ENCODE peak calls at places on chromosome 19, in five cellular contexts. One of them, this sample, is unnamed.

GRCh38 chr19:32397736-32398135 is 7.8 kb upstream of the DPY19L3 start:
- DNase-seq in fibroblast of mammary gland: peak; percentile 90
- DNase-seq in CD4-positive, alpha-beta T cell: no peak
- DNase-seq in heart left ventricle: no peak
- DNase-seq in heart right ventricle: no peak
- DNase-seq in this sample: no peak

GRCh38 chr19:18425515-18426415 is 6.6 kb downstream of the SSBP4 start:
- DNase-seq in heart left ventricle: peak; percentile 82
- DNase-seq in fibroblast of mammary gland: peak; percentile 60
- DNase-seq in CD4-positive, alpha-beta T cell: no peak
- DNase-seq in heart right ventricle: peak; percentile 75
- DNase-seq in this sample: no peak

GRCh38 chr19:7665076-7665475 is 3.8 kb upstream of the RETN start:
- DNase-seq in CD4-positive, alpha-beta T cell: no peak
- DNase-seq in fibroblast of mammary gland: peak; percentile 59
- DNase-seq in heart right ventricle: no peak
- DNase-seq in heart left ventricle: no peak
- DNase-seq in this sample: no peak

GRCh38 chr19:44512326-44513298 is 12.3 kb upstream of the ZNF180 start:
- DNase-seq in heart right ventricle: no peak
- DNase-seq in heart left ventricle: no peak
- DNase-seq in CD4-positive, alpha-beta T cell: no peak
- DNase-seq in fibroblast of mammary gland: peak; percentile 50
- DNase-seq in this sample: no peak

GRCh38 chr19:372306-372890 is 27.8 kb upstream of the MIER2 start:
- DNase-seq in heart right ventricle: peak; percentile 72
- DNase-seq in heart left ventricle: peak; percentile 86
- DNase-seq in fibroblast of mammary gland: peak; percentile 85
- DNase-seq in CD4-positive, alpha-beta T cell: no peak
- DNase-seq in this sample: no peak

GRCh38 chr19:38290631-38291147 is 13.4 kb upstream of the C19orf33 start:
- DNase-seq in heart left ventricle: no peak
- DNase-seq in CD4-positive, alpha-beta T cell: no peak
- DNase-seq in fibroblast of mammary gland: peak; percentile 94
- DNase-seq in heart right ventricle: no peak
- DNase-seq in this sample: no peak

GRCh38 chr19:1653300-1653628 is 849 bp upstream of the TCF3 start:
- DNase-seq in CD4-positive, alpha-beta T cell: no peak
- DNase-seq in heart left ventricle: no peak
- DNase-seq in fibroblast of mammary gland: no peak
- DNase-seq in heart right ventricle: no peak
- DNase-seq in this sample: no peak

GRCh38 chr19:48926909-48927308 is 6.6 kb upstream of the DHDH start:
- DNase-seq in fibroblast of mammary gland: peak; percentile 100
- DNase-seq in CD4-positive, alpha-beta T cell: peak; percentile 17
- DNase-seq in heart left ventricle: no peak
- DNase-seq in heart right ventricle: no peak
- DNase-seq in this sample: no peak

GRCh38 chr19:366951-367350 is 22.4 kb upstream of the MIER2 start:
- DNase-seq in heart right ventricle: no peak
- DNase-seq in fibroblast of mammary gland: no peak
- DNase-seq in heart left ventricle: no peak
- DNase-seq in CD4-positive, alpha-beta T cell: no peak
- DNase-seq in this sample: peak; percentile 58

GRCh38 chr19:51368366-51369282 is at the start of gene CLDND2:
- DNase-seq in CD4-positive, alpha-beta T cell: no peak
- DNase-seq in fibroblast of mammary gland: no peak
- DNase-seq in heart left ventricle: no peak
- DNase-seq in heart right ventricle: no peak
- DNase-seq in this sample: no peak

GRCh38 chr19:30385174-30385573 is 13.0 kb downstream of the ZNF536 start:
- DNase-seq in CD4-positive, alpha-beta T cell: no peak
- DNase-seq in heart right ventricle: no peak
- DNase-seq in heart left ventricle: no peak
- DNase-seq in fibroblast of mammary gland: no peak
- DNase-seq in this sample: no peak

GRCh38 chr19:30379841-30380610 is 7.8 kb downstream of the ZNF536 start:
- DNase-seq in heart right ventricle: no peak
- DNase-seq in heart left ventricle: no peak
- DNase-seq in CD4-positive, alpha-beta T cell: no peak
- DNase-seq in fibroblast of mammary gland: no peak
- DNase-seq in this sample: no peak

GRCh38 chr19:30378701-30379100 is 6.5 kb downstream of the ZNF536 start:
- DNase-seq in CD4-positive, alpha-beta T cell: no peak
- DNase-seq in heart right ventricle: no peak
- DNase-seq in fibroblast of mammary gland: no peak
- DNase-seq in heart left ventricle: no peak
- DNase-seq in this sample: no peak

GRCh38 chr19:30385666-30386065 is 13.5 kb downstream of the ZNF536 start:
- DNase-seq in heart right ventricle: no peak
- DNase-seq in heart left ventricle: no peak
- DNase-seq in CD4-positive, alpha-beta T cell: no peak
- DNase-seq in fibroblast of mammary gland: no peak
- DNase-seq in this sample: no peak

DNA sequence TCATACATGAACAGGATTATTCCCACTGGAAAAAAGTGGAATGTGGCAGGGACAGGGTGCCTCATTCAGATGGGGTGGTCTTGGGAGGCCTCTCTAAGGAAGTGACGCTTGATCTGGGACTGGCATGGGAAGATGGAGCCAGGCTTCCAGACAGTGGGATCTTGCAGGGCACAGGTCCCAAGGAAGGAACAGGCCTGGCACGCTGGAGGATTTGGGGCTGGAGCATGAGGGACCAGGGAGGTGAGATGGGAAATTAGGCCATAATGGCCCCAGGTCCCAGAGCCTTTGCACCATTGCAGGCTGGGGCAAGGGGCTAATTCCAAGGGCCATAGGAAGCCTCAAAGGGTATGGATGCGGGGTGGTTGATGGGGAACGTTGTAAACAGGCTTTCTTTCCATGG is 9.2 kb downstream of the ZNF536 start:
- DNase-seq in fibroblast of mammary gland: no peak
- DNase-seq in CD4-positive, alpha-beta T cell: no peak
- DNase-seq in heart right ventricle: no peak
- DNase-seq in heart left ventricle: no peak
- DNase-seq in this sample: no peak
- TF ChIP-seq CTCF in fibroblast of mammary gland: no peak
- TF ChIP-seq CTCF in CD4-positive, alpha-beta T cell: no peak
- TF ChIP-seq CTCF in heart right ventricle: no peak
- TF ChIP-seq CTCF in heart left ventricle: no peak
- TF ChIP-seq CTCF in this sample: no peak

DNA sequence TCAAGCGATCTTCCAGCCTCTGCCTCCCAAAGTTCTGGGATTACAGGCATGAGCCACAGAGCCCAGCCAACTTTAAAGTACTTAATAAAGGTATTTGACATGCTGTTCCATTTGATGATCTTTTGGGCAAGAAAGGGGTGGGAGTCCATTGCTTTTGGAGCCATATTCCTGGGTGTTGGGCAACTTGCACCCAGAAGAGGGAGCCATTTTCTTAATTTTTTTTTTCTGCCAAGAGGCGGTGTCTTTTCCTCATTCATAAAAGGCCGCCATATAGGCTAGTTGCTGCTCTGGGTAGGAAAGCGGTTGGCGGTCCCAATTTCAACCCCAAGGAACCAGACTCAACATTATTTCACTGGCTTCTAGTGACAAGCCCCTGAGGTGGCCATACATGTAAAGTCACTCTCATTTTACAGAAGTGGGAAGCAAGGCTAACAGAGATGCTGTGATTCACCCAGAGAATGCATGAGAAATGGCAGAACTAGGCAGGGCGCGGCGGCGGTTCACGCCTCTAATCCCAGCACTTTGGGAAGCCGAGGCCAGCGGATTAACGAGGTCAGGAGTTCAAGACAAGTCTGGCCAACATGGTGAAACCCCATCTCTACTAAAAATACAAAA is 139.6 kb downstream of the CACNA1A start:
- DNase-seq in CD4-positive, alpha-beta T cell: no peak
- DNase-seq in heart left ventricle: no peak
- DNase-seq in fibroblast of mammary gland: peak; percentile 52
- DNase-seq in heart right ventricle: no peak
- DNase-seq in this sample: no peak
- TF ChIP-seq CTCF in CD4-positive, alpha-beta T cell: no peak
- TF ChIP-seq CTCF in heart left ventricle: no peak
- TF ChIP-seq CTCF in fibroblast of mammary gland: peak; percentile 69
- TF ChIP-seq CTCF in heart right ventricle: peak; percentile 35
- TF ChIP-seq CTCF in this sample: no peak

GRCh38 chr19:33795370-33796163 is 1.1 kb upstream of the KCTD15 start:
- DNase-seq in fibroblast of mammary gland: peak; percentile 68
- DNase-seq in heart right ventricle: peak; percentile 88
- DNase-seq in heart left ventricle: peak; percentile 89
- DNase-seq in CD4-positive, alpha-beta T cell: no peak
- DNase-seq in this sample: peak; percentile 86
- TF ChIP-seq CTCF in fibroblast of mammary gland: peak; percentile 19
- TF ChIP-seq CTCF in heart right ventricle: peak; percentile 76
- TF ChIP-seq CTCF in heart left ventricle: peak; percentile 92
- TF ChIP-seq CTCF in CD4-positive, alpha-beta T cell: peak; percentile 39
- TF ChIP-seq CTCF in this sample: peak; percentile 91

DNA sequence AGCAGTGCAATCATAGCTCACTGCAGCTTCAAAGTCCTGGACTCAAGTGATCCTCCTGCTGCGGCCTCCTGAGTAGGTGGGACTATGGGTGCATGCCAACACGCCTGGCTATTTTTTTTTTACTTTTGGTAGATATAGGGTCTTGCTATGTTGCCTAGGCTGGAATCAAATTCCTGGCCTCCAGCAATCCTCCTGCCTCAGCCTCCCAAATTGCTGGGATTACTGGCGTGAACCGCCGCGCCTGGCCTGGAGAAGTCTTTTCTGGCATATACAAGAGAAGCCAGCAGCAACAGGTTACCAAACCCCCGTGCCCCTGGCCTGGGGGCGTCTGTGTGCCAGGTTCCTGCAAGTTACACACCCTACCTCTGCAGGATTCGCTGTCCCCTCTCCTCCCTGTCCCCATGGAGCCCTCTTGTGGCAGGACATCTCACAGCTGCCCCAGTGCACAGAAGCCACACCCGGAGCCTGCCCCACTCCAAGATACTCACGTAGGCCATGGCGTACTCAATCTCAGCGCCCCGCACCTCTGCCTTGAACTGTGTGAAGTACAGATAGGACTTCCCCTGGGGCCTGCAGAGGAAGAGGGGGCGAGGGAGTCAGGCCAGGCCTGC is 9.9 kb downstream of the MYDGF start:
- DNase-seq in fibroblast of mammary gland: no peak
- DNase-seq in heart right ventricle: no peak
- DNase-seq in heart left ventricle: peak; percentile 56
- DNase-seq in CD4-positive, alpha-beta T cell: no peak
- DNase-seq in this sample: no peak
- TF ChIP-seq CTCF in fibroblast of mammary gland: no peak
- TF ChIP-seq CTCF in heart right ventricle: peak; percentile 38
- TF ChIP-seq CTCF in heart left ventricle: peak; percentile 41
- TF ChIP-seq CTCF in CD4-positive, alpha-beta T cell: no peak
- TF ChIP-seq CTCF in this sample: no peak

DNA sequence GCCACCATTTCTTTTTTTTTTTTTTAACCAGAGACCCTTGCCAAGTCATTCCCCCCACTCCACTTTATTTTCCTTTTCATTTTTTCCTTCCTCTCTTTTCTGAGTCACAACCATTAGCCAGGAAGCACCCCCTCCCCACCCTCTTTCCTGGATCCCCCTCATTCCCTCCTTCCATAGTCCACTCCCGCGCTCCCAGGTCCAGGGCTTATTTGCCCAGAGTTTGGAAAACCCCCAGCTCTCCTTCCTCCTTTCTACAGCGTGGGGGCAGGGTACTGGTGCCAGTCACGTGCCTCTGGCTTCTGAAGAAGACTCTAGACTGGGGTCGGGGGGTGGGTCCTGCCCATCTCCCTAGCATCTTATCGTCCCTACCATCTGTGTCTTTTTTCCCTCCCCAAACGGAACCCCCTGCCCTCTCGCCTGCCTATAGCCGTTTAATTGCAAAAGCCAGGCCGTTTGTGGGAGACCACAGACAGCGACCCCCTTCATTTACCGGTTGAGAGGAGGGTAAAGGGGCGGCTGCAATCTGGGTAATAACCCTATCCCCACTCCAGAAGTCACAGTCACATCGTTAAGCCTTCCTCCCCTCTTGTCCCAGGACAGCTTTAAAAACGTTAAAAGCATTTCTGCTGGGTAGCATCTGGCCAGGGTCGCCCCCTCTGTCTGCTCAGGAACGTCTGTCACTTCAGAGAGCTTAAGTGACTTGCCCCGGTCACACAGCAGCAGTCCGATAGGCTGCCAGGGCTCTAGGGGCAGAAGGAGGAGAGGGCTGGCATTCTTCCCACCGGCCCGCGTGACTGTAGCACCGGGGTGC is 961 bp upstream of the CALR start:
- DNase-seq in heart left ventricle: peak; percentile 50
- DNase-seq in fibroblast of mammary gland: peak; percentile 58
- DNase-seq in CD4-positive, alpha-beta T cell: no peak
- DNase-seq in heart right ventricle: no peak
- DNase-seq in this sample: no peak
- TF ChIP-seq CTCF in heart left ventricle: no peak
- TF ChIP-seq CTCF in fibroblast of mammary gland: no peak
- TF ChIP-seq CTCF in CD4-positive, alpha-beta T cell: no peak
- TF ChIP-seq CTCF in heart right ventricle: no peak
- TF ChIP-seq CTCF in this sample: no peak

DNA sequence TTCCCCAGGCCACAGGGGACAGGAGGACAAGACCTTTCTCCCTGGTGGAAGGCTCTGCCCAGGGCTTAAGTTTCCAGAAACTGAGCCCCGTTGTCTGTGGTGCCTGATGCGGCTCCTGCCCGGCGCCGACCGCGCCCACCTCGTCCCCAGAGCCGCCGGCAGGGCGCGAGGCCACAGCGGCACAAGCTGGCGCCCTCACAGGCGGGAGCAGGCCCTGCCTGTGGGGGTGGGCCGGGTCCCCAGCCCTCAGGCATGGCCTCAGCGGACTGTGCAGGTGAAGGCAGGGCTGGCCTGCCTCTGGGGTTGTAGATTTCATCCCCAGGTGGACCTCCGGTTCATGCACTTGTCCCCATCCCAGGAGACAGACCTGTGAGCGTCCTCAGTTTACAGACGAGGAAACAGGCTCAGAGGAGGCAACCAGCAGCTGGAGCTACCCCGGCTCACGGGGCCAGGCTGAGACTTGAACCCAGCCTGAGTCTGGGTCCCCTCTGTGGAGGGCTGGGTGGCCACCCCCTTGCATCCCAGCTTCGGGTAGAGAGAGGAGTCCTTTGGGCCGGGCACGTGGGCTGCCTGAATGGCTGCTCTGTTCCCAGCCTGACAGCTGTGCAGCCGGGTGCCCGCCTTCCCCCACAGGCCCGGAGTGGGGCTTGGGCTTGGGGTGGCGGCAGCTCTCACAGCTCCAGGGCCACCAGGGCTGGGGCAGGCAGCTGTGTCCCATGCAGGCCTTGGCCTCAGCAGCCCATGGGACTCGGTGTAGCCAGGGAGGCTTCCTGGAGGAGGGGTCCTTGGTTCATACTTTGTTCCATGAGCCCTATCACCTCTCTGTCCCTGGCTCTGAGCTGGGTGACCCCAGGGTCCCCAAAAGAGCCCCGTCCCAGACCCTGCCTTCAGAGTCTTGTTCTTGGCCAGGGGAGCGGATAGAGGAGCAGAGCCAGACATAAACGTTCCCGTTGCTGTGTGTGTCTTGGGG is 26.8 kb downstream of the PIAS4 start:
- DNase-seq in CD4-positive, alpha-beta T cell: no peak
- DNase-seq in fibroblast of mammary gland: no peak
- DNase-seq in heart right ventricle: no peak
- DNase-seq in heart left ventricle: no peak
- DNase-seq in this sample: no peak
- TF ChIP-seq CTCF in CD4-positive, alpha-beta T cell: no peak
- TF ChIP-seq CTCF in fibroblast of mammary gland: no peak
- TF ChIP-seq CTCF in heart right ventricle: no peak
- TF ChIP-seq CTCF in heart left ventricle: no peak
- TF ChIP-seq CTCF in this sample: no peak

GRCh38 chr19:15516363-15516762 is 8.0 kb downstream of the CYP4F22 start:
- DNase-seq in heart left ventricle: no peak
- DNase-seq in CD4-positive, alpha-beta T cell: no peak
- DNase-seq in heart right ventricle: no peak
- DNase-seq in fibroblast of mammary gland: no peak
- DNase-seq in this sample: no peak
- TF ChIP-seq CTCF in heart left ventricle: no peak
- TF ChIP-seq CTCF in CD4-positive, alpha-beta T cell: no peak
- TF ChIP-seq CTCF in heart right ventricle: no peak
- TF ChIP-seq CTCF in fibroblast of mammary gland: no peak
- TF ChIP-seq CTCF in this sample: no peak

GRCh38 chr19:11453468-11454341 is 18.3 kb downstream of the PRKCSH start:
- DNase-seq in heart left ventricle: no peak
- DNase-seq in heart right ventricle: no peak
- DNase-seq in CD4-positive, alpha-beta T cell: no peak
- DNase-seq in fibroblast of mammary gland: no peak
- DNase-seq in this sample: no peak
- TF ChIP-seq CTCF in heart left ventricle: peak; percentile 11
- TF ChIP-seq CTCF in heart right ventricle: no peak
- TF ChIP-seq CTCF in CD4-positive, alpha-beta T cell: peak; percentile 13
- TF ChIP-seq CTCF in fibroblast of mammary gland: peak; percentile 35
- TF ChIP-seq CTCF in this sample: no peak